ENCODE peak calls at places on chromosomes 3 and 15, in eight cellular contexts. V is AG04450; E is NCI-H82; U is GM12864; Z is fibroblast of lung; W is lung microvascular endothelial cell; Q is H54; K is activated naive CD4-positive, alpha-beta T cell. H is an unnamed sample.
A peak's percentile ranks its signal among the peaks of the same experiment; 100 is the strongest.

GRCh38 chr3:112002458-112002971 is 3.8 kb downstream of the TAGLN3 start:
- DNase-seq in U (no peak), W (no peak), E (no peak), Q (peak; percentile 35), V (no peak), Z (peak; percentile 76), K (peak; percentile 4), H (no peak)

GRCh38 chr3:115436767-115437301 is 186.5 kb upstream of the GAP43 start:
- DNase-seq in V (peak; percentile 66), Z (peak; percentile 97), Q (peak; percentile 33), W (peak; percentile 52), U (no peak), E (peak; percentile 57), K (no peak), H (no peak)

GRCh38 chr15:44738340-44738984 is 2.1 kb downstream of the TRIM69 start:
- DNase-seq in V (peak; percentile 39), U (no peak), Z (peak; percentile 38), K (no peak), W (peak; percentile 70), E (peak; percentile 59), Q (peak; percentile 17), H (peak; percentile 11)

GRCh38 chr15:70266412-70267089 is 168.8 kb upstream of the TLE3 start:
- DNase-seq in U (no peak), E (no peak), Z (peak; percentile 55), V (no peak), W (no peak), Q (no peak), K (no peak), H (no peak)

GRCh38 chr15:41936649-41937567 is 35.4 kb downstream of the EHD4 start:
- DNase-seq in K (peak; percentile 52), E (no peak), Z (peak; percentile 81), Q (no peak), W (peak; percentile 96), U (no peak), V (no peak), H (no peak)

GRCh38 chr3:195800240-195800639 is 11.5 kb downstream of the MUC4 start:
- DNase-seq in W (no peak), Z (no peak), E (no peak), U (no peak), K (no peak), Q (no peak), V (no peak), H (no peak)

GRCh38 chr3:35707904-35708303 is 68.6 kb downstream of the ARPP21 start:
- DNase-seq in W (no peak), U (no peak), K (no peak), Q (no peak), E (no peak), Z (peak; percentile 57), V (no peak), H (no peak)

GRCh38 chr15:91469627-91470567 is 369.8 kb downstream of the SV2B start:
- DNase-seq in W (no peak), E (no peak), Q (no peak), Z (no peak), V (no peak), U (no peak), K (no peak), H (no peak)

GRCh38 chr3:102400766-102401165 is 34.0 kb upstream of the ZPLD1 start:
- DNase-seq in Z (peak; percentile 92), U (no peak), K (no peak), V (peak; percentile 2), E (no peak), W (no peak), Q (peak; percentile 12), H (no peak)

GRCh38 chr15:56719774-56720555 is 13.3 kb downstream of the ZNF280D start:
- DNase-seq in V (no peak), E (peak; percentile 67), U (no peak), Q (no peak), K (no peak), Z (peak; percentile 71), W (no peak), H (no peak)

GRCh38 chr3:107928084-107928445 is 162.8 kb downstream of the CD47 start:
- DNase-seq in Q (peak; percentile 19), V (no peak), Z (peak; percentile 46), E (peak; percentile 56), U (no peak), K (no peak), W (peak; percentile 10), H (no peak)

GRCh38 chr15:67968564-67969440 is 85.3 kb upstream of the PIAS1 start:
- DNase-seq in V (no peak), K (no peak), W (no peak), Z (no peak), E (peak; percentile 99), U (no peak), Q (no peak), H (no peak)

GRCh38 chr3:180646187-180646790 is 33.0 kb downstream of the CCDC39 start:
- DNase-seq in U (no peak), E (peak; percentile 27), V (no peak), W (no peak), Q (no peak), K (no peak), Z (no peak), H (no peak)

GRCh38 chr3:151307131-151307530 is 9.5 kb downstream of the GPR87 start:
- DNase-seq in U (no peak), Q (no peak), W (no peak), V (no peak), E (no peak), Z (peak; percentile 29), K (no peak), H (no peak)

GRCh38 chr15:68679961-68680371 is 101.2 kb downstream of the CORO2B start:
- DNase-seq in E (no peak), U (no peak), Q (no peak), V (no peak), Z (no peak), W (no peak), K (no peak), H (no peak)

GRCh38 chr15:47409601-47410000 is 307.7 kb upstream of the SEMA6D start:
- DNase-seq in E (peak; percentile 27), W (no peak), Q (no peak), V (no peak), Z (no peak), K (no peak), U (no peak), H (no peak)

GRCh38 chr3:151962891-151963290 is 89.4 kb downstream of the SUCNR1 start:
- DNase-seq in Z (no peak), V (no peak), W (no peak), Q (no peak), K (no peak), E (no peak), U (no peak), H (no peak)

GRCh38 chr3:197508051-197508451 is 47.7 kb downstream of the BDH1 start:
- DNase-seq in U (no peak), W (no peak), V (no peak), Z (no peak), K (no peak), E (peak; percentile 84), Q (no peak), H (no peak)

GRCh38 chr3:31391150-31391549 is 141.6 kb upstream of the STT3B start:
- DNase-seq in Z (no peak), W (no peak), U (peak; percentile 21), V (no peak), Q (no peak), E (peak; percentile 62), K (no peak), H (no peak)